ENCODE peak calls at places on chromosomes 3 and 15, in ten cellular contexts. I, S, C, Y, X, L, H, N, Z and K are unnamed samples.

GRCh38 chr15:97235285-97235985 is 725.1 kb upstream of the ARRDC4 start:
- DNase-seq in I (peak), S (peak), C (no peak), Y (peak), X (peak), L (peak), H (peak), N (peak), Z (no peak), K (peak)

GRCh38 chr3:122055215-122055614 is at the start of gene CD86:
- DNase-seq in I (no peak), S (no peak), C (no peak), Y (no peak), X (no peak), L (no peak), H (no peak), N (no peak), Z (no peak), K (no peak)

GRCh38 chr15:74318376-74319137 is 48.9 kb downstream of the CYP11A1 start:
- DNase-seq in I (no peak), S (no peak), C (peak), Y (peak), X (peak), L (no peak), H (peak), N (no peak), Z (no peak), K (peak)

GRCh38 chr15:66092053-66092976 is 161.2 kb downstream of the MEGF11 start:
- DNase-seq in I (no peak), S (no peak), C (no peak), Y (no peak), X (no peak), L (no peak), H (no peak), N (no peak), Z (peak), K (no peak)

GRCh38 chr3:58494107-58494506 is 2.2 kb downstream of the KCTD6 start:
- DNase-seq in I (no peak), S (no peak), C (no peak), Y (no peak), X (no peak), L (no peak), H (no peak), N (no peak), Z (no peak), K (no peak)

GRCh38 chr3:114178770-114179368 is at the start of gene DRD3:
- DNase-seq in I (no peak), S (peak), C (no peak), Y (peak), X (no peak), L (peak), H (no peak), N (no peak), Z (no peak), K (no peak)

GRCh38 chr3:98843301-98843959 is 58.1 kb downstream of the DCBLD2 start:
- DNase-seq in I (no peak), S (no peak), C (no peak), Y (no peak), X (no peak), L (no peak), H (peak), N (no peak), Z (no peak), K (no peak)

GRCh38 chr3:188635258-188636038 is 481.5 kb downstream of the LPP start:
- DNase-seq in I (no peak), S (no peak), C (no peak), Y (no peak), X (no peak), L (no peak), H (no peak), N (no peak), Z (no peak), K (no peak)

GRCh38 chr3:32285910-32286309 is 47.4 kb downstream of the CMTM8 start:
- DNase-seq in I (no peak), S (no peak), C (no peak), Y (no peak), X (peak), L (no peak), H (no peak), N (no peak), Z (no peak), K (no peak)

GRCh38 chr15:76196286-76196948 is 114.9 kb downstream of the ETFA start:
- DNase-seq in I (no peak), S (peak), C (no peak), Y (peak), X (peak), L (peak), H (peak), N (no peak), Z (peak), K (no peak)

GRCh38 chr3:10004960-10005564 is 18.4 kb upstream of the EMC3 start:
- DNase-seq in I (no peak), S (no peak), C (no peak), Y (no peak), X (no peak), L (no peak), H (no peak), N (no peak), Z (no peak), K (no peak)

GRCh38 chr15:33910741-33911140 is 57.6 kb upstream of the CHRM5 start:
- DNase-seq in I (no peak), S (peak), C (no peak), Y (peak), X (no peak), L (no peak), H (peak), N (no peak), Z (no peak), K (no peak)

GRCh38 chr3:11949351-11949750 is 54.8 kb upstream of the SYN2 start:
- DNase-seq in I (no peak), S (no peak), C (no peak), Y (no peak), X (no peak), L (no peak), H (no peak), N (no peak), Z (no peak), K (no peak)

GRCh38 chr15:36778516-36778915 is 199.1 kb downstream of the CDIN1 start:
- DNase-seq in I (no peak), S (no peak), C (no peak), Y (no peak), X (no peak), L (peak), H (no peak), N (no peak), Z (no peak), K (no peak)

GRCh38 chr3:54572197-54572895 is 355.5 kb downstream of the LRTM1 start:
- DNase-seq in I (no peak), S (peak), C (no peak), Y (peak), X (no peak), L (no peak), H (no peak), N (no peak), Z (no peak), K (no peak)

GRCh38 chr3:27632431-27633223 is 89.5 kb downstream of the EOMES start:
- DNase-seq in I (no peak), S (peak), C (no peak), Y (peak), X (peak), L (no peak), H (no peak), N (peak), Z (peak), K (peak)

GRCh38 chr3:10758304-10759037 is 57.6 kb upstream of the SLC6A11 start:
- DNase-seq in I (peak), S (peak), C (peak), Y (peak), X (peak), L (peak), H (peak), N (no peak), Z (peak), K (peak)

GRCh38 chr15:68608206-68608843 is 29.5 kb downstream of the CORO2B start:
- DNase-seq in I (peak), S (no peak), C (peak), Y (peak), X (no peak), L (no peak), H (no peak), N (peak), Z (no peak), K (no peak)

GRCh38 chr3:55191911-55192787 is 264.3 kb upstream of the LRTM1 start:
- DNase-seq in I (no peak), S (peak), C (no peak), Y (peak), X (no peak), L (no peak), H (peak), N (no peak), Z (no peak), K (no peak)

GRCh38 chr3:183438749-183439148 is 10.3 kb upstream of the MCF2L2 start:
- DNase-seq in I (no peak), S (no peak), C (no peak), Y (no peak), X (no peak), L (no peak), H (no peak), N (no peak), Z (no peak), K (peak)

GRCh38 chr3:128281461-128282367 is 128.4 kb downstream of the EEFSEC start:
- DNase-seq in I (no peak), S (no peak), C (no peak), Y (no peak), X (no peak), L (no peak), H (no peak), N (no peak), Z (no peak), K (no peak)

GRCh38 chr3:194852345-194852744 is 166.7 kb downstream of the FAM43A start:
- DNase-seq in I (no peak), S (no peak), C (no peak), Y (no peak), X (no peak), L (no peak), H (no peak), N (no peak), Z (no peak), K (no peak)

GRCh38 chr3:134883697-134884385 is 88.8 kb downstream of the EPHB1 start:
- DNase-seq in I (no peak), S (no peak), C (no peak), Y (peak), X (no peak), L (no peak), H (no peak), N (no peak), Z (no peak), K (no peak)

GRCh38 chr3:33636125-33636855 is 81.8 kb downstream of the CLASP2 start:
- DNase-seq in I (no peak), S (peak), C (no peak), Y (peak), X (peak), L (peak), H (peak), N (no peak), Z (peak), K (peak)

GRCh38 chr3:48672522-48672921 is 9.8 kb upstream of the CELSR3 start:
- DNase-seq in I (no peak), S (no peak), C (no peak), Y (no peak), X (no peak), L (no peak), H (no peak), N (no peak), Z (no peak), K (no peak)

GRCh38 chr3:163056874-163057497 is 1560.4 kb downstream of the OTOL1 start:
- DNase-seq in I (no peak), S (peak), C (no peak), Y (peak), X (peak), L (no peak), H (peak), N (peak), Z (peak), K (peak)

GRCh38 chr3:113084777-113085176 is 94.0 kb downstream of the GTPBP8 start:
- DNase-seq in I (no peak), S (peak), C (no peak), Y (peak), X (no peak), L (no peak), H (peak), N (peak), Z (no peak), K (no peak)

GRCh38 chr3:89098964-89099585 is 8.3 kb upstream of the EPHA3 start:
- DNase-seq in I (peak), S (peak), C (no peak), Y (peak), X (peak), L (peak), H (peak), N (no peak), Z (no peak), K (peak)

GRCh38 chr3:160486459-160486869 is 36.9 kb upstream of the TRIM59 start:
- DNase-seq in I (no peak), S (no peak), C (no peak), Y (peak), X (no peak), L (peak), H (no peak), N (no peak), Z (peak), K (peak)

GRCh38 chr15:62059818-62060115 is 480 bp downstream of the VPS13C start:
- DNase-seq in I (peak), S (peak), C (no peak), Y (peak), X (no peak), L (no peak), H (peak), N (peak), Z (no peak), K (peak)

GRCh38 chr3:151044706-151045105 is 40.8 kb upstream of the MED12L start:
- DNase-seq in I (no peak), S (peak), C (no peak), Y (peak), X (no peak), L (no peak), H (no peak), N (no peak), Z (no peak), K (no peak)

GRCh38 chr15:70519616-70520015 is 243.7 kb downstream of the UACA start:
- DNase-seq in I (no peak), S (no peak), C (no peak), Y (no peak), X (no peak), L (no peak), H (no peak), N (no peak), Z (no peak), K (no peak)

GRCh38 chr3:44893097-44893496 is 18.7 kb downstream of the TGM4 start:
- DNase-seq in I (no peak), S (peak), C (no peak), Y (peak), X (no peak), L (peak), H (no peak), N (no peak), Z (no peak), K (no peak)

GRCh38 chr3:190456779-190457178 is 7.1 kb upstream of the TMEM207 start:
- DNase-seq in I (no peak), S (peak), C (no peak), Y (no peak), X (no peak), L (no peak), H (no peak), N (no peak), Z (no peak), K (no peak)

GRCh38 chr3:179463299-179463698 is 12.0 kb upstream of the GNB4 start:
- DNase-seq in I (no peak), S (no peak), C (no peak), Y (no peak), X (no peak), L (no peak), H (no peak), N (no peak), Z (no peak), K (no peak)

GRCh38 chr3:142027713-142028112 is 121.6 kb downstream of the TFDP2 start:
- DNase-seq in I (no peak), S (peak), C (no peak), Y (peak), X (peak), L (no peak), H (no peak), N (no peak), Z (no peak), K (peak)